ENCODE peak calls at places on chromosome 6, in four cellular contexts. One of them, this sample, is unnamed.

GRCh38 chr6:87099472-87099871 is 4.6 kb upstream of the CGA start:
- DNase-seq in small intestine: peak
- DNase-seq in SK-N-SH: no peak
- DNase-seq in thoracic aorta: no peak
- DNase-seq in this sample: no peak

GRCh38 chr6:101824551-101825345 is 431.2 kb downstream of the GRIK2 start:
- DNase-seq in small intestine: no peak
- DNase-seq in SK-N-SH: no peak
- DNase-seq in thoracic aorta: no peak
- DNase-seq in this sample: no peak

GRCh38 chr6:118787746-118788419 is 106.1 kb upstream of the ASF1A start:
- DNase-seq in small intestine: no peak
- DNase-seq in SK-N-SH: no peak
- DNase-seq in thoracic aorta: no peak
- DNase-seq in this sample: no peak

GRCh38 chr6:143775326-143775725 is 67.8 kb upstream of the LTV1 start:
- DNase-seq in small intestine: no peak
- DNase-seq in SK-N-SH: no peak
- DNase-seq in thoracic aorta: no peak
- DNase-seq in this sample: no peak

GRCh38 chr6:165910184-165910583 is 247.1 kb upstream of the PDE10A start:
- DNase-seq in small intestine: no peak
- DNase-seq in SK-N-SH: no peak
- DNase-seq in thoracic aorta: no peak
- DNase-seq in this sample: no peak

GRCh38 chr6:15754035-15754705 is 91.3 kb upstream of the DTNBP1 start:
- DNase-seq in small intestine: peak
- DNase-seq in SK-N-SH: peak
- DNase-seq in thoracic aorta: no peak
- DNase-seq in this sample: no peak

GRCh38 chr6:83511901-83512681 is at the start of gene PRSS35:
- DNase-seq in small intestine: peak
- DNase-seq in SK-N-SH: peak
- DNase-seq in thoracic aorta: no peak
- DNase-seq in this sample: peak

GRCh38 chr6:31776961-31777666 is at the start of gene VWA7:
- DNase-seq in small intestine: peak
- DNase-seq in SK-N-SH: peak
- DNase-seq in thoracic aorta: peak
- DNase-seq in this sample: peak

GRCh38 chr6:163730496-163731210 is 316.1 kb downstream of the QKI start:
- DNase-seq in small intestine: no peak
- DNase-seq in SK-N-SH: no peak
- DNase-seq in thoracic aorta: no peak
- DNase-seq in this sample: no peak

GRCh38 chr6:144334150-144334708 is 49.1 kb downstream of the UTRN start:
- DNase-seq in small intestine: peak
- DNase-seq in SK-N-SH: no peak
- DNase-seq in thoracic aorta: no peak
- DNase-seq in this sample: no peak

GRCh38 chr6:9461161-9461560 is 953.7 kb downstream of the TFAP2A start:
- DNase-seq in small intestine: no peak
- DNase-seq in SK-N-SH: no peak
- DNase-seq in thoracic aorta: no peak
- DNase-seq in this sample: no peak

GRCh38 chr6:16544006-16544405 is 217.3 kb downstream of the ATXN1 start:
- DNase-seq in small intestine: no peak
- DNase-seq in SK-N-SH: no peak
- DNase-seq in thoracic aorta: no peak
- DNase-seq in this sample: no peak

GRCh38 chr6:110039996-110040383 is 61.9 kb downstream of the GPR6 start:
- DNase-seq in small intestine: peak
- DNase-seq in SK-N-SH: no peak
- DNase-seq in thoracic aorta: no peak
- DNase-seq in this sample: no peak

GRCh38 chr6:77133031-77133430 is 330.3 kb downstream of the HTR1B start:
- DNase-seq in small intestine: no peak
- DNase-seq in SK-N-SH: no peak
- DNase-seq in thoracic aorta: no peak
- DNase-seq in this sample: no peak

GRCh38 chr6:14026831-14027539 is 90.6 kb upstream of the CD83 start:
- DNase-seq in small intestine: no peak
- DNase-seq in SK-N-SH: no peak
- DNase-seq in thoracic aorta: no peak
- DNase-seq in this sample: no peak

GRCh38 chr6:144530118-144530517 is 245.0 kb downstream of the UTRN start:
- DNase-seq in small intestine: no peak
- DNase-seq in SK-N-SH: no peak
- DNase-seq in thoracic aorta: no peak
- DNase-seq in this sample: no peak

GRCh38 chr6:157728183-157728881 is 94.7 kb upstream of the SNX9 start:
- DNase-seq in small intestine: peak
- DNase-seq in SK-N-SH: no peak
- DNase-seq in thoracic aorta: no peak
- DNase-seq in this sample: no peak

GRCh38 chr6:159808647-159809046 is 8.6 kb downstream of the PNLDC1 start:
- DNase-seq in small intestine: no peak
- DNase-seq in SK-N-SH: no peak
- DNase-seq in thoracic aorta: no peak
- DNase-seq in this sample: no peak

GRCh38 chr6:16778521-16778920 is 17.3 kb upstream of the ATXN1 start:
- DNase-seq in small intestine: no peak
- DNase-seq in SK-N-SH: no peak
- DNase-seq in thoracic aorta: no peak
- DNase-seq in this sample: no peak

GRCh38 chr6:166619912-166620311 is 7.1 kb downstream of the RPS6KA2 start:
- DNase-seq in small intestine: no peak
- DNase-seq in SK-N-SH: peak
- DNase-seq in thoracic aorta: no peak
- DNase-seq in this sample: peak

GRCh38 chr6:128554302-128554701 is 33.9 kb upstream of the PTPRK start:
- DNase-seq in small intestine: peak
- DNase-seq in SK-N-SH: no peak
- DNase-seq in thoracic aorta: no peak
- DNase-seq in this sample: no peak

GRCh38 chr6:42448906-42449659 is 2.6 kb downstream of the TRERF1 start:
- DNase-seq in small intestine: no peak
- DNase-seq in SK-N-SH: no peak
- DNase-seq in thoracic aorta: no peak
- DNase-seq in this sample: no peak

GRCh38 chr6:37204014-37204751 is 34.2 kb downstream of the PIM1 start:
- DNase-seq in small intestine: peak
- DNase-seq in SK-N-SH: no peak
- DNase-seq in thoracic aorta: no peak
- DNase-seq in this sample: no peak

GRCh38 chr6:155154158-155154830 is 109.5 kb upstream of the CLDN20 start:
- DNase-seq in small intestine: no peak
- DNase-seq in SK-N-SH: peak
- DNase-seq in thoracic aorta: no peak
- DNase-seq in this sample: no peak

GRCh38 chr6:100307561-100307960 is 157.2 kb downstream of the SIM1 start:
- DNase-seq in small intestine: no peak
- DNase-seq in SK-N-SH: no peak
- DNase-seq in thoracic aorta: no peak
- DNase-seq in this sample: no peak

GRCh38 chr6:17354700-17355403 is 38.5 kb upstream of the CAP2 start:
- DNase-seq in small intestine: peak
- DNase-seq in SK-N-SH: no peak
- DNase-seq in thoracic aorta: no peak
- DNase-seq in this sample: no peak

GRCh38 chr6:6725120-6725833 is 136.8 kb downstream of the LY86 start:
- DNase-seq in small intestine: peak
- DNase-seq in SK-N-SH: no peak
- DNase-seq in thoracic aorta: no peak
- DNase-seq in this sample: no peak

GRCh38 chr6:169961772-169962561 is 210.5 kb downstream of the ERMARD start:
- DNase-seq in small intestine: no peak
- DNase-seq in SK-N-SH: peak
- DNase-seq in thoracic aorta: no peak
- DNase-seq in this sample: no peak

GRCh38 chr6:11471261-11471660 is 66.3 kb upstream of the TMEM170B start:
- DNase-seq in small intestine: no peak
- DNase-seq in SK-N-SH: no peak
- DNase-seq in thoracic aorta: no peak
- DNase-seq in this sample: no peak

GRCh38 chr6:11469684-11470083 is 67.9 kb upstream of the TMEM170B start:
- DNase-seq in small intestine: no peak
- DNase-seq in SK-N-SH: no peak
- DNase-seq in thoracic aorta: no peak
- DNase-seq in this sample: no peak

GRCh38 chr6:11467364-11467763 is 70.2 kb upstream of the TMEM170B start:
- DNase-seq in small intestine: no peak
- DNase-seq in SK-N-SH: no peak
- DNase-seq in thoracic aorta: no peak
- DNase-seq in this sample: no peak

GRCh38 chr6:11475019-11475418 is 62.5 kb upstream of the TMEM170B start:
- DNase-seq in small intestine: no peak
- DNase-seq in SK-N-SH: no peak
- DNase-seq in thoracic aorta: no peak
- DNase-seq in this sample: no peak

GRCh38 chr6:11473008-11473740 is 64.4 kb upstream of the TMEM170B start:
- DNase-seq in small intestine: peak
- DNase-seq in SK-N-SH: no peak
- DNase-seq in thoracic aorta: no peak
- DNase-seq in this sample: no peak
- H3K27ac ChIP-seq in small intestine: no peak
- H3K27ac ChIP-seq in SK-N-SH: no peak
- H3K27ac ChIP-seq in thoracic aorta: no peak
- H3K27ac ChIP-seq in this sample: no peak

DNA sequence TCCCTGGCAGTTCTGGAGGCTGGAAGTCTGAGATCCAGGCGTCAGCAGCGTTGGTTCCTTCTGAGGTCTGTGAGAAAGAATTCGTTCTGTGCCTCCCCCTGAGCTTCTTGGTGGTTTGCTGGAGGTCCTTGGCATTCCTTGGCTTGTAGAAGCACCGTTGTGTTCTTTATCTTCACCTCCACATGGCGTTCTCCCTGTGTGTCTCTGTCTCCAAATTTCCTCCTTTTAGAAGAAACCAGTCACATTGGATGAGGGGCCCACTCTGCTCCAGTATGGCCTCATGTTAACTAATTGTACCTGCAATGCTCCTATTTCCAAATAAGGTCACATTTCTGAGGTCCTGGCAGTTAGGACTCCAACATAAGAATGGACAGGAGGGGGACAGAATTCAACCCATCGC is 73.0 kb upstream of the BACH2 start:
- DNase-seq in small intestine: no peak
- DNase-seq in SK-N-SH: no peak
- DNase-seq in thoracic aorta: no peak
- DNase-seq in this sample: no peak
- H3K27ac ChIP-seq in small intestine: peak
- H3K27ac ChIP-seq in SK-N-SH: no peak
- H3K27ac ChIP-seq in thoracic aorta: peak
- H3K27ac ChIP-seq in this sample: peak

GRCh38 chr6:107554918-107555317 is 65.0 kb downstream of the SOBP start:
- DNase-seq in small intestine: no peak
- DNase-seq in SK-N-SH: no peak
- DNase-seq in thoracic aorta: no peak
- DNase-seq in this sample: no peak
- H3K27ac ChIP-seq in small intestine: no peak
- H3K27ac ChIP-seq in SK-N-SH: peak
- H3K27ac ChIP-seq in thoracic aorta: no peak
- H3K27ac ChIP-seq in this sample: no peak

GRCh38 chr6:24972551-24972950 is 36.8 kb upstream of the RIPOR2 start:
- DNase-seq in small intestine: no peak
- DNase-seq in SK-N-SH: no peak
- DNase-seq in thoracic aorta: no peak
- DNase-seq in this sample: no peak

GRCh38 chr6:24969343-24969860 is 33.6 kb upstream of the RIPOR2 start:
- DNase-seq in small intestine: no peak
- DNase-seq in SK-N-SH: no peak
- DNase-seq in thoracic aorta: no peak
- DNase-seq in this sample: no peak

GRCh38 chr6:24968711-24969110 is 33.0 kb upstream of the RIPOR2 start:
- DNase-seq in small intestine: no peak
- DNase-seq in SK-N-SH: no peak
- DNase-seq in thoracic aorta: no peak
- DNase-seq in this sample: no peak

GRCh38 chr6:24971067-24971466 is 35.3 kb upstream of the RIPOR2 start:
- DNase-seq in small intestine: no peak
- DNase-seq in SK-N-SH: no peak
- DNase-seq in thoracic aorta: no peak
- DNase-seq in this sample: no peak

GRCh38 chr6:24974182-24975171 is 38.7 kb upstream of the RIPOR2 start:
- DNase-seq in small intestine: no peak
- DNase-seq in SK-N-SH: no peak
- DNase-seq in thoracic aorta: no peak
- DNase-seq in this sample: no peak
- H3K27ac ChIP-seq in small intestine: no peak
- H3K27ac ChIP-seq in SK-N-SH: no peak
- H3K27ac ChIP-seq in thoracic aorta: no peak
- H3K27ac ChIP-seq in this sample: no peak

GRCh38 chr6:12582421-12583110 is 134.0 kb upstream of the PHACTR1 start:
- DNase-seq in small intestine: no peak
- DNase-seq in SK-N-SH: no peak
- DNase-seq in thoracic aorta: no peak
- DNase-seq in this sample: no peak

GRCh38 chr6:12584631-12585405 is 131.7 kb upstream of the PHACTR1 start:
- DNase-seq in small intestine: peak
- DNase-seq in SK-N-SH: no peak
- DNase-seq in thoracic aorta: no peak
- DNase-seq in this sample: no peak

GRCh38 chr6:12586696-12587095 is 129.9 kb upstream of the PHACTR1 start:
- DNase-seq in small intestine: no peak
- DNase-seq in SK-N-SH: no peak
- DNase-seq in thoracic aorta: no peak
- DNase-seq in this sample: no peak

GRCh38 chr6:12587096-12587495 is 129.5 kb upstream of the PHACTR1 start:
- DNase-seq in small intestine: peak
- DNase-seq in SK-N-SH: no peak
- DNase-seq in thoracic aorta: no peak
- DNase-seq in this sample: no peak

GRCh38 chr6:12585497-12585958 is 131.0 kb upstream of the PHACTR1 start:
- DNase-seq in small intestine: no peak
- DNase-seq in SK-N-SH: no peak
- DNase-seq in thoracic aorta: no peak
- DNase-seq in this sample: no peak
- H3K27ac ChIP-seq in small intestine: peak
- H3K27ac ChIP-seq in SK-N-SH: no peak
- H3K27ac ChIP-seq in thoracic aorta: no peak
- H3K27ac ChIP-seq in this sample: no peak

GRCh38 chr6:135360222-135360621 is 137.3 kb downstream of the AHI1 start:
- DNase-seq in small intestine: no peak
- DNase-seq in SK-N-SH: no peak
- DNase-seq in thoracic aorta: no peak
- DNase-seq in this sample: no peak
- H3K27ac ChIP-seq in small intestine: no peak
- H3K27ac ChIP-seq in SK-N-SH: no peak
- H3K27ac ChIP-seq in thoracic aorta: no peak
- H3K27ac ChIP-seq in this sample: no peak